ENCODE peak calls at places on chromosomes 16 and 17, in five cellular contexts. Z is effector memory CD4-positive, alpha-beta T cell; W is epithelial cell of esophagus; T is hepatic stellate cell; C is IMR-90. F is an unnamed sample.
A peak's percentile ranks its signal among the peaks of the same experiment; 100 is the strongest.

GRCh38 chr16:85525464-85526117 is 87.5 kb upstream of the GSE1 start:
- DNase-seq in Z (no peak), W (no peak), T (no peak), C (no peak), F (no peak)

GRCh38 chr17:38701504-38702165 is 3.4 kb upstream of the MLLT6 start:
- DNase-seq in Z (peak; percentile 70), W (peak; percentile 58), T (no peak), C (peak; percentile 71), F (peak; percentile 31)

GRCh38 chr17:82940226-82941020 is 100.6 kb upstream of the ZNF750 start:
- DNase-seq in Z (no peak), W (no peak), T (no peak), C (no peak), F (no peak)

GRCh38 chr17:4939804-4940624 is at the start of the genes RNF167 and SLC25A11:
- DNase-seq in Z (peak; percentile 92), W (peak; percentile 99), T (peak; percentile 98), C (peak; percentile 100), F (peak; percentile 96)

GRCh38 chr16:1971678-1972489 is at the start of gene TBL3:
- DNase-seq in Z (peak; percentile 96), W (peak; percentile 95), T (peak; percentile 97), C (peak; percentile 92), F (peak; percentile 45)

GRCh38 chr17:76138234-76138895 is 2.7 kb downstream of the FOXJ1 start:
- DNase-seq in Z (no peak), W (no peak), T (no peak), C (no peak), F (peak; percentile 67)

GRCh38 chr17:40958086-40958953 is 8.4 kb downstream of the KRT39 start:
- DNase-seq in Z (no peak), W (peak; percentile 90), T (no peak), C (no peak), F (peak; percentile 23)

GRCh38 chr17:3962217-3963069 is 1.8 kb downstream of the ATP2A3 start:
- DNase-seq in Z (no peak), W (no peak), T (no peak), C (no peak), F (peak; percentile 9)

GRCh38 chr16:78274771-78275170 is 175.3 kb downstream of the WWOX start:
- DNase-seq in Z (no peak), W (no peak), T (no peak), C (no peak), F (no peak)

F was measured in NCI-H526.